ENCODE peak calls at places on chromosome 18, in nine cellular contexts. One of them, this sample, is unnamed.

GRCh38 chr18:39589496-39589895 is 2023.9 kb upstream of the CELF4 start:
- DNase-seq in 8988T: no peak
- DNase-seq in activated T-helper 9 cell treated with anti-CD3 and anti-CD28 coated beads, Interleukin-2, amount 50 U/mL, for 16 hours: no peak
- DNase-seq in choroid plexus epithelial cell: no peak
- DNase-seq in stimulated activated naive CD4-positive, alpha-beta T cell treated with Interleukin-2 at 50 U/mL for 16 hours: no peak
- DNase-seq in hepatic stellate cell: no peak
- DNase-seq in neural crest cell: no peak
- DNase-seq in tibial nerve: no peak
- DNase-seq in HCEC 1CT: no peak
- DNase-seq in this sample: no peak

GRCh38 chr18:2898131-2898640 is 51.4 kb downstream of the EMILIN2 start:
- DNase-seq in 8988T: no peak
- DNase-seq in activated T-helper 9 cell treated with anti-CD3 and anti-CD28 coated beads, Interleukin-2, amount 50 U/mL, for 16 hours: no peak
- DNase-seq in choroid plexus epithelial cell: no peak
- DNase-seq in stimulated activated naive CD4-positive, alpha-beta T cell treated with Interleukin-2 at 50 U/mL for 16 hours: no peak
- DNase-seq in hepatic stellate cell: no peak
- DNase-seq in neural crest cell: no peak
- DNase-seq in tibial nerve: no peak
- DNase-seq in HCEC 1CT: peak
- DNase-seq in this sample: peak

GRCh38 chr18:77106331-77106730 is 26.3 kb downstream of the MBP start:
- DNase-seq in 8988T: no peak
- DNase-seq in activated T-helper 9 cell treated with anti-CD3 and anti-CD28 coated beads, Interleukin-2, amount 50 U/mL, for 16 hours: peak
- DNase-seq in choroid plexus epithelial cell: no peak
- DNase-seq in stimulated activated naive CD4-positive, alpha-beta T cell treated with Interleukin-2 at 50 U/mL for 16 hours: peak
- DNase-seq in hepatic stellate cell: no peak
- DNase-seq in neural crest cell: no peak
- DNase-seq in tibial nerve: no peak
- DNase-seq in HCEC 1CT: no peak
- DNase-seq in this sample: no peak

GRCh38 chr18:11992096-11992785 is 10.9 kb downstream of the IMPA2 start:
- DNase-seq in 8988T: no peak
- DNase-seq in activated T-helper 9 cell treated with anti-CD3 and anti-CD28 coated beads, Interleukin-2, amount 50 U/mL, for 16 hours: no peak
- DNase-seq in choroid plexus epithelial cell: no peak
- DNase-seq in stimulated activated naive CD4-positive, alpha-beta T cell treated with Interleukin-2 at 50 U/mL for 16 hours: no peak
- DNase-seq in hepatic stellate cell: no peak
- DNase-seq in neural crest cell: no peak
- DNase-seq in tibial nerve: no peak
- DNase-seq in HCEC 1CT: no peak
- DNase-seq in this sample: no peak

GRCh38 chr18:22977847-22978701 is 44.9 kb downstream of the RBBP8 start:
- DNase-seq in 8988T: peak
- DNase-seq in activated T-helper 9 cell treated with anti-CD3 and anti-CD28 coated beads, Interleukin-2, amount 50 U/mL, for 16 hours: no peak
- DNase-seq in choroid plexus epithelial cell: peak
- DNase-seq in stimulated activated naive CD4-positive, alpha-beta T cell treated with Interleukin-2 at 50 U/mL for 16 hours: no peak
- DNase-seq in hepatic stellate cell: peak
- DNase-seq in neural crest cell: no peak
- DNase-seq in tibial nerve: no peak
- DNase-seq in HCEC 1CT: peak
- DNase-seq in this sample: peak

GRCh38 chr18:50446629-50447028 is 71.8 kb downstream of the SKA1 start:
- DNase-seq in 8988T: no peak
- DNase-seq in activated T-helper 9 cell treated with anti-CD3 and anti-CD28 coated beads, Interleukin-2, amount 50 U/mL, for 16 hours: no peak
- DNase-seq in choroid plexus epithelial cell: no peak
- DNase-seq in stimulated activated naive CD4-positive, alpha-beta T cell treated with Interleukin-2 at 50 U/mL for 16 hours: no peak
- DNase-seq in hepatic stellate cell: no peak
- DNase-seq in neural crest cell: no peak
- DNase-seq in tibial nerve: no peak
- DNase-seq in HCEC 1CT: no peak
- DNase-seq in this sample: no peak

GRCh38 chr18:24482826-24483225 is 22.4 kb downstream of the HRH4 start:
- DNase-seq in 8988T: no peak
- DNase-seq in activated T-helper 9 cell treated with anti-CD3 and anti-CD28 coated beads, Interleukin-2, amount 50 U/mL, for 16 hours: no peak
- DNase-seq in choroid plexus epithelial cell: no peak
- DNase-seq in stimulated activated naive CD4-positive, alpha-beta T cell treated with Interleukin-2 at 50 U/mL for 16 hours: no peak
- DNase-seq in hepatic stellate cell: no peak
- DNase-seq in neural crest cell: no peak
- DNase-seq in tibial nerve: no peak
- DNase-seq in HCEC 1CT: no peak
- DNase-seq in this sample: no peak

GRCh38 chr18:56873441-56874140 is 222.4 kb downstream of the WDR7 start:
- DNase-seq in 8988T: no peak
- DNase-seq in activated T-helper 9 cell treated with anti-CD3 and anti-CD28 coated beads, Interleukin-2, amount 50 U/mL, for 16 hours: no peak
- DNase-seq in choroid plexus epithelial cell: peak
- DNase-seq in stimulated activated naive CD4-positive, alpha-beta T cell treated with Interleukin-2 at 50 U/mL for 16 hours: no peak
- DNase-seq in hepatic stellate cell: no peak
- DNase-seq in neural crest cell: peak
- DNase-seq in tibial nerve: no peak
- DNase-seq in HCEC 1CT: no peak
- DNase-seq in this sample: no peak

GRCh38 chr18:58222439-58223125 is 178.6 kb downstream of the NEDD4L start:
- DNase-seq in 8988T: no peak
- DNase-seq in activated T-helper 9 cell treated with anti-CD3 and anti-CD28 coated beads, Interleukin-2, amount 50 U/mL, for 16 hours: no peak
- DNase-seq in choroid plexus epithelial cell: peak
- DNase-seq in stimulated activated naive CD4-positive, alpha-beta T cell treated with Interleukin-2 at 50 U/mL for 16 hours: no peak
- DNase-seq in hepatic stellate cell: no peak
- DNase-seq in neural crest cell: no peak
- DNase-seq in tibial nerve: no peak
- DNase-seq in HCEC 1CT: peak
- DNase-seq in this sample: peak

GRCh38 chr18:76927216-76927725 is 104.9 kb downstream of the ZNF236 start:
- DNase-seq in 8988T: no peak
- DNase-seq in activated T-helper 9 cell treated with anti-CD3 and anti-CD28 coated beads, Interleukin-2, amount 50 U/mL, for 16 hours: no peak
- DNase-seq in choroid plexus epithelial cell: peak
- DNase-seq in stimulated activated naive CD4-positive, alpha-beta T cell treated with Interleukin-2 at 50 U/mL for 16 hours: no peak
- DNase-seq in hepatic stellate cell: no peak
- DNase-seq in neural crest cell: no peak
- DNase-seq in tibial nerve: no peak
- DNase-seq in HCEC 1CT: no peak
- DNase-seq in this sample: peak

GRCh38 chr18:31097666-31098065 is 4.6 kb downstream of the DSC2 start:
- DNase-seq in 8988T: no peak
- DNase-seq in activated T-helper 9 cell treated with anti-CD3 and anti-CD28 coated beads, Interleukin-2, amount 50 U/mL, for 16 hours: no peak
- DNase-seq in choroid plexus epithelial cell: no peak
- DNase-seq in stimulated activated naive CD4-positive, alpha-beta T cell treated with Interleukin-2 at 50 U/mL for 16 hours: no peak
- DNase-seq in hepatic stellate cell: no peak
- DNase-seq in neural crest cell: no peak
- DNase-seq in tibial nerve: no peak
- DNase-seq in HCEC 1CT: no peak
- DNase-seq in this sample: no peak

GRCh38 chr18:27604583-27604982 is 419.5 kb upstream of the CHST9 start:
- DNase-seq in 8988T: no peak
- DNase-seq in activated T-helper 9 cell treated with anti-CD3 and anti-CD28 coated beads, Interleukin-2, amount 50 U/mL, for 16 hours: no peak
- DNase-seq in choroid plexus epithelial cell: peak
- DNase-seq in stimulated activated naive CD4-positive, alpha-beta T cell treated with Interleukin-2 at 50 U/mL for 16 hours: no peak
- DNase-seq in hepatic stellate cell: no peak
- DNase-seq in neural crest cell: no peak
- DNase-seq in tibial nerve: no peak
- DNase-seq in HCEC 1CT: peak
- DNase-seq in this sample: peak

GRCh38 chr18:48621815-48622555 is 83.2 kb downstream of the CTIF start:
- DNase-seq in 8988T: no peak
- DNase-seq in activated T-helper 9 cell treated with anti-CD3 and anti-CD28 coated beads, Interleukin-2, amount 50 U/mL, for 16 hours: no peak
- DNase-seq in choroid plexus epithelial cell: no peak
- DNase-seq in stimulated activated naive CD4-positive, alpha-beta T cell treated with Interleukin-2 at 50 U/mL for 16 hours: no peak
- DNase-seq in hepatic stellate cell: no peak
- DNase-seq in neural crest cell: no peak
- DNase-seq in tibial nerve: no peak
- DNase-seq in HCEC 1CT: peak
- DNase-seq in this sample: no peak

GRCh38 chr18:58570360-58571064 is 58.4 kb downstream of the ALPK2 start:
- DNase-seq in 8988T: no peak
- DNase-seq in activated T-helper 9 cell treated with anti-CD3 and anti-CD28 coated beads, Interleukin-2, amount 50 U/mL, for 16 hours: no peak
- DNase-seq in choroid plexus epithelial cell: no peak
- DNase-seq in stimulated activated naive CD4-positive, alpha-beta T cell treated with Interleukin-2 at 50 U/mL for 16 hours: no peak
- DNase-seq in hepatic stellate cell: no peak
- DNase-seq in neural crest cell: no peak
- DNase-seq in tibial nerve: no peak
- DNase-seq in HCEC 1CT: no peak
- DNase-seq in this sample: peak

GRCh38 chr18:74132201-74132600 is 15.4 kb downstream of the FBXO15 start:
- DNase-seq in 8988T: no peak
- DNase-seq in activated T-helper 9 cell treated with anti-CD3 and anti-CD28 coated beads, Interleukin-2, amount 50 U/mL, for 16 hours: no peak
- DNase-seq in choroid plexus epithelial cell: peak
- DNase-seq in stimulated activated naive CD4-positive, alpha-beta T cell treated with Interleukin-2 at 50 U/mL for 16 hours: no peak
- DNase-seq in hepatic stellate cell: no peak
- DNase-seq in neural crest cell: no peak
- DNase-seq in tibial nerve: no peak
- DNase-seq in HCEC 1CT: no peak
- DNase-seq in this sample: peak

GRCh38 chr18:57579928-57580327 is 6.6 kb downstream of the FECH start:
- DNase-seq in 8988T: no peak
- DNase-seq in activated T-helper 9 cell treated with anti-CD3 and anti-CD28 coated beads, Interleukin-2, amount 50 U/mL, for 16 hours: no peak
- DNase-seq in choroid plexus epithelial cell: no peak
- DNase-seq in stimulated activated naive CD4-positive, alpha-beta T cell treated with Interleukin-2 at 50 U/mL for 16 hours: no peak
- DNase-seq in hepatic stellate cell: no peak
- DNase-seq in neural crest cell: no peak
- DNase-seq in tibial nerve: no peak
- DNase-seq in HCEC 1CT: no peak
- DNase-seq in this sample: no peak

GRCh38 chr18:34562252-34562870 is 147.7 kb upstream of the DTNA start:
- DNase-seq in 8988T: no peak
- DNase-seq in activated T-helper 9 cell treated with anti-CD3 and anti-CD28 coated beads, Interleukin-2, amount 50 U/mL, for 16 hours: no peak
- DNase-seq in choroid plexus epithelial cell: no peak
- DNase-seq in stimulated activated naive CD4-positive, alpha-beta T cell treated with Interleukin-2 at 50 U/mL for 16 hours: no peak
- DNase-seq in hepatic stellate cell: no peak
- DNase-seq in neural crest cell: no peak
- DNase-seq in tibial nerve: no peak
- DNase-seq in HCEC 1CT: no peak
- DNase-seq in this sample: no peak

GRCh38 chr18:79912994-79913831 is 38.2 kb downstream of the SLC66A2 start:
- DNase-seq in 8988T: no peak
- DNase-seq in activated T-helper 9 cell treated with anti-CD3 and anti-CD28 coated beads, Interleukin-2, amount 50 U/mL, for 16 hours: no peak
- DNase-seq in choroid plexus epithelial cell: no peak
- DNase-seq in stimulated activated naive CD4-positive, alpha-beta T cell treated with Interleukin-2 at 50 U/mL for 16 hours: no peak
- DNase-seq in hepatic stellate cell: no peak
- DNase-seq in neural crest cell: no peak
- DNase-seq in tibial nerve: no peak
- DNase-seq in HCEC 1CT: no peak
- DNase-seq in this sample: no peak

GRCh38 chr18:5455644-5456043 is 88.2 kb downstream of the EPB41L3 start:
- DNase-seq in 8988T: no peak
- DNase-seq in activated T-helper 9 cell treated with anti-CD3 and anti-CD28 coated beads, Interleukin-2, amount 50 U/mL, for 16 hours: no peak
- DNase-seq in choroid plexus epithelial cell: peak
- DNase-seq in stimulated activated naive CD4-positive, alpha-beta T cell treated with Interleukin-2 at 50 U/mL for 16 hours: no peak
- DNase-seq in hepatic stellate cell: no peak
- DNase-seq in neural crest cell: no peak
- DNase-seq in tibial nerve: no peak
- DNase-seq in HCEC 1CT: no peak
- DNase-seq in this sample: peak

This sample was measured in astrocyte of the spinal cord.